ENCODE peak calls at places on chromosomes 6 and 20, in seven cellular contexts. R is neuronal stem cell, O is kidney, X is aorta, P is upper lobe of right lung, I is Caco-2, M is GM23338. U is an unnamed sample.
A peak's percentile ranks its signal among the peaks of the same experiment; 100 is the strongest.

GRCh38 chr20:62141397-62142251 is 1.6 kb downstream of the PSMA7 start:
- DNase-seq in R (no peak), O (no peak), X (no peak), P (no peak), I (no peak), M (peak; percentile 59), U (no peak)

GRCh38 chr20:35715611-35716010 is 16.4 kb downstream of the ROMO1 start:
- DNase-seq in R (no peak), O (no peak), X (no peak), P (no peak), I (no peak), M (no peak), U (no peak)

GRCh38 chr6:139776051-139776450 is 401.6 kb upstream of the CITED2 start:
- DNase-seq in R (peak; percentile 40), O (no peak), X (no peak), P (no peak), I (no peak), M (no peak), U (no peak)

GRCh38 chr20:25195962-25196700 is 619 bp downstream of the ENTPD6 start:
- DNase-seq in R (no peak), O (peak; percentile 87), X (peak; percentile 84), P (no peak), I (peak; percentile 66), M (peak; percentile 68), U (peak; percentile 55)

GRCh38 chr20:22663528-22664025 is 79.2 kb upstream of the FOXA2 start:
- DNase-seq in R (no peak), O (no peak), X (no peak), P (no peak), I (no peak), M (peak; percentile 66), U (no peak)

GRCh38 chr20:44389871-44390270 is 34.4 kb downstream of the HNF4A start:
- DNase-seq in R (no peak), O (no peak), X (no peak), P (no peak), I (no peak), M (no peak), U (no peak)

GRCh38 chr6:149896491-149896890 is 1.4 kb downstream of the RAET1E start:
- DNase-seq in R (no peak), O (no peak), X (no peak), P (no peak), I (no peak), M (no peak), U (no peak)

GRCh38 chr20:34190679-34191090 is 50.5 kb upstream of the ASIP start:
- DNase-seq in R (peak; percentile 70), O (no peak), X (peak; percentile 82), P (peak; percentile 80), I (peak; percentile 88), M (peak; percentile 92), U (peak; percentile 80)

GRCh38 chr20:12682613-12683012 is 326.2 kb upstream of the SPTLC3 start:
- DNase-seq in R (no peak), O (no peak), X (no peak), P (no peak), I (no peak), M (no peak), U (no peak)

GRCh38 chr20:23268792-23269354 is 81.7 kb upstream of the NXT1 start:
- DNase-seq in R (no peak), O (no peak), X (no peak), P (no peak), I (peak; percentile 65), M (no peak), U (no peak)

GRCh38 chr6:170173416-170173990 is 117.4 kb downstream of the DLL1 start:
- DNase-seq in R (no peak), O (peak; percentile 61), X (peak; percentile 51), P (peak; percentile 43), I (no peak), M (no peak), U (no peak)

GRCh38 chr6:31132806-31133205 is 6.1 kb downstream of the PSORS1C2 start:
- DNase-seq in R (no peak), O (no peak), X (no peak), P (no peak), I (no peak), M (no peak), U (no peak)

GRCh38 chr6:27503436-27504030 is 30.6 kb upstream of the ZNF184 start:
- DNase-seq in R (peak; percentile 80), O (peak; percentile 72), X (peak; percentile 90), P (no peak), I (peak; percentile 69), M (peak; percentile 81), U (peak; percentile 54)

GRCh38 chr6:136083540-136083939 is 166.6 kb downstream of the MTFR2 start:
- DNase-seq in R (no peak), O (no peak), X (no peak), P (no peak), I (no peak), M (no peak), U (no peak)

GRCh38 chr20:1949306-1949705 is 44.6 kb downstream of the PDYN start:
- DNase-seq in R (no peak), O (no peak), X (no peak), P (no peak), I (no peak), M (no peak), U (no peak)

GRCh38 chr6:30719356-30719755 is 796 bp upstream of the TUBB start:
- DNase-seq in R (no peak), O (peak; percentile 32), X (no peak), P (no peak), I (no peak), M (peak; percentile 66), U (no peak)

GRCh38 chr6:125868996-125869395 is 78.2 kb downstream of the NCOA7 start:
- DNase-seq in R (no peak), O (peak; percentile 80), X (no peak), P (no peak), I (no peak), M (no peak), U (peak; percentile 81)

GRCh38 chr6:21846541-21847451 is 253.2 kb downstream of the SOX4 start:
- DNase-seq in R (peak; percentile 29), O (no peak), X (no peak), P (no peak), I (peak; percentile 83), M (peak; percentile 69), U (no peak)

GRCh38 chr6:127186889-127187288 is 68.4 kb downstream of the RSPO3 start:
- DNase-seq in R (no peak), O (peak; percentile 74), X (peak; percentile 89), P (peak; percentile 91), I (peak; percentile 48), M (peak; percentile 71), U (peak; percentile 90)

GRCh38 chr6:4889701-4890100 is 113.5 kb downstream of the CDYL start:
- DNase-seq in R (no peak), O (no peak), X (no peak), P (no peak), I (no peak), M (no peak), U (no peak)

GRCh38 chr20:23995905-23996666 is 7.5 kb upstream of the GGTLC1 start:
- DNase-seq in R (peak; percentile 30), O (no peak), X (peak; percentile 86), P (peak; percentile 76), I (peak; percentile 53), M (peak; percentile 57), U (peak; percentile 76)

GRCh38 chr20:36645998-36646397 is at the start of gene SLA2:
- DNase-seq in R (no peak), O (no peak), X (peak; percentile 63), P (peak; percentile 66), I (no peak), M (no peak), U (no peak)

DNA sequence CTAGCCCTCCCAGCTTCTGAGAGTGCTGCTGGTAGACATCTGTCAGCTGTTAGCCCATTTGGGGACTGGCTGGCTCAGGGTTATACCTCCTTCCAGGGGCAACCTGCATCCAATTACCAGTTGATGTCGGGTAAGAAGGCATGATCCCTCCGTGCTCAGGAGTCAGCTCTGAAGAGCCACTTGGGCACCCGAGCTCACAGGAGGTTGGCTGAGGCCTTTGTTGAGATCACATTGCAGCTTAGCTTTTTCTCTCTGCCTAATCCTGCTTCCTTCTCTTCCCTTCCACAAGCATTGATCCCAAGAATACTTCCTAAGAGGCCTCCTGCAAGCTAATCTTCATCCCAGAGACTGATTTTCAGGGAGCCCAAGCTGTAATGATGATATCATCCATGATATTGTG is 35.5 kb downstream of the SCP2D1 start:
- DNase-seq in R (no peak), O (no peak), X (no peak), P (no peak), I (no peak), M (no peak), U (no peak)
- H3K4me1 ChIP-seq in R (no peaks in the 10 kb centered on the region), O (no peaks in the 10 kb centered on the region), X (no peaks in the 10 kb centered on the region), P (no peaks in the 10 kb centered on the region), I (no peaks in the 10 kb centered on the region), M (peaks cover 3% of the 10 kb centered on the region), U (no peaks in the 10 kb centered on the region)

GRCh38 chr6:71252960-71253359 is 35.7 kb upstream of the OGFRL1 start:
- DNase-seq in R (no peak), O (no peak), X (no peak), P (no peak), I (no peak), M (no peak), U (no peak)
- H3K4me3 ChIP-seq in R (no peak overlapping the region), O (no peak overlapping the region), X (no peak overlapping the region), P (no peak overlapping the region), I (no peak overlapping the region), M (no peak overlapping the region), U (no peak overlapping the region)

GRCh38 chr6:42938987-42939809 is 9.9 kb downstream of the CNPY3 start:
- DNase-seq in R (no peak), O (peak; percentile 43), X (no peak), P (no peak), I (no peak), M (peak; percentile 21), U (peak; percentile 28)
- H3K4me1 ChIP-seq in R (no peaks in the 10 kb centered on the region), O (no peaks in the 10 kb centered on the region), X (no peaks in the 10 kb centered on the region), P (no peaks in the 10 kb centered on the region), I (no peaks in the 10 kb centered on the region), M (no peaks in the 10 kb centered on the region), U (no peaks in the 10 kb centered on the region)

GRCh38 chr6:33273924-33274902 is 2.3 kb downstream of the RPS18 start:
- DNase-seq in R (no peak), O (no peak), X (peak; percentile 40), P (no peak), I (no peak), M (no peak), U (no peak)
- H3K4me3 ChIP-seq in R (no peak overlapping the region), O (no peak overlapping the region), X (no peak overlapping the region), P (no peak overlapping the region), I (peak overlapping the region; percentile 6), M (peak overlapping the region; percentile 99), U (no peak overlapping the region)

DNA sequence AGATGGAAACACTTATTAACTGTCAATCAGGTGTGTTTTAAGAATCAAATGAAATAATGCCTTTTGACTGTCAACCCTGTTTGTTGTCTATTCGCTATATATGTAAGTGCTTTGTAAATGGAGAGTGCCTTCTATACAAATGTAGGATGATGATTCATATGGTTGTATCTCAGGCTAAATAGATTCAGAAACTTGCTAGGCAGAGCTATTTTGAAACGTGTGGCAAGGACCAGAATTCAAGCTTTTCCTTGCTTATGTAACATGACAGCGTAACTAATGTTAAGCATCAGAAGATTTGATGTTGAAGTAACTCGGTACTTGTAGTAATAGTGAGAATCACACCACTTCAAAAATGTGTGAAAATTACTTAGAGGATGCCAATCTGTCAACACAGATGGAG is 3.4 kb downstream of the OGFRL1 start:
- DNase-seq in R (no peak), O (no peak), X (no peak), P (no peak), I (no peak), M (no peak), U (no peak)
- H3K4me1 ChIP-seq in R (peaks cover 7% of the 10 kb centered on the region), O (peaks cover 12% of the 10 kb centered on the region), X (peaks cover 4% of the 10 kb centered on the region), P (peaks cover 26% of the 10 kb centered on the region), I (peaks cover 23% of the 10 kb centered on the region), M (peaks cover 13% of the 10 kb centered on the region), U (peaks cover 5% of the 10 kb centered on the region)

U was measured in right cardiac atrium.